ENCODE peak calls at places on chromosomes 6 and 20, in five cellular contexts. K, L, D, E and R are unnamed samples.

GRCh38 chr6:32843321-32843978 is 397 bp downstream of the PSMB8 start:
- DNase-seq in K (no peak), D (no peak), E (peak), L (no peak), R (no peak)

GRCh38 chr6:53417141-53417540 is 68.4 kb upstream of the ELOVL5 start:
- DNase-seq in D (no peak), E (no peak), L (no peak), K (no peak), R (no peak)

GRCh38 chr20:57809661-57810172 is 99.9 kb upstream of the PMEPA1 start:
- DNase-seq in E (no peak), K (no peak), D (no peak), L (no peak), R (no peak)

GRCh38 chr6:106372838-106373501 is 12.5 kb downstream of the CRYBG1 start:
- DNase-seq in K (no peak), L (no peak), E (no peak), D (no peak), R (no peak)

GRCh38 chr6:50853924-50854323 is 35.3 kb downstream of the TFAP2B start:
- DNase-seq in E (no peak), L (no peak), D (no peak), K (no peak), R (no peak)

GRCh38 chr6:125098253-125098652 is 55.3 kb upstream of the TPD52L1 start:
- DNase-seq in L (no peak), E (no peak), K (no peak), D (no peak), R (no peak)

GRCh38 chr6:11766589-11767450 is 11.8 kb downstream of the ADTRP start:
- DNase-seq in E (no peak), L (peak), K (no peak), D (peak), R (no peak)

GRCh38 chr20:50475879-50476292 is 34.3 kb upstream of the PTPN1 start:
- DNase-seq in E (no peak), L (peak), K (no peak), D (peak), R (peak)

GRCh38 chr20:63230800-63231268 is 4.9 kb upstream of the BIRC7 start:
- DNase-seq in K (no peak), D (peak), L (no peak), E (peak), R (peak)

GRCh38 chr6:22028403-22028802 is 268.4 kb downstream of the PRL start:
- DNase-seq in E (no peak), L (no peak), K (no peak), D (no peak), R (no peak)

GRCh38 chr6:26594730-26595632 is 1.8 kb upstream of the ABT1 start:
- DNase-seq in E (peak), D (peak), L (peak), K (no peak), R (peak)

GRCh38 chr6:45138765-45139164 is 189.4 kb upstream of the RUNX2 start:
- DNase-seq in L (no peak), E (no peak), D (no peak), K (no peak), R (no peak)

GRCh38 chr6:99802396-99803031 is 191.5 kb downstream of the MCHR2 start:
- DNase-seq in D (no peak), K (no peak), E (peak), L (no peak), R (peak)

GRCh38 chr6:11848252-11848651 is 69.6 kb upstream of the ADTRP start:
- DNase-seq in D (no peak), L (no peak), E (no peak), K (no peak), R (no peak)

GRCh38 chr6:54717849-54718455 is 128.6 kb upstream of the FAM83B start:
- DNase-seq in L (peak), E (peak), D (peak), K (peak), R (peak)

GRCh38 chr6:5936611-5937010 is 70.1 kb downstream of the NRN1 start:
- DNase-seq in L (no peak), K (no peak), E (no peak), D (no peak), R (no peak)

GRCh38 chr6:169854083-169854725 is 102.8 kb downstream of the ERMARD start:
- DNase-seq in K (no peak), E (no peak), L (no peak), D (no peak), R (no peak)

GRCh38 chr6:33886673-33887144 is 82.9 kb upstream of the MLN start:
- DNase-seq in E (no peak), L (no peak), K (no peak), D (no peak), R (no peak)
- TF ChIP-seq HDAC2 in E (no peak), L (no peak), K (no peak), D (no peak), R (no peak)

GRCh38 chr6:158697798-158698197 is 47.9 kb downstream of the SYTL3 start:
- DNase-seq in L (no peak), K (no peak), E (no peak), D (no peak), R (no peak)
- TF ChIP-seq HDAC2 in L (no peak), K (no peak), E (no peak), D (no peak), R (no peak)

GRCh38 chr6:146892613-146893401 is 294.0 kb downstream of the ADGB start:
- DNase-seq in K (no peak), D (no peak), L (no peak), E (no peak), R (peak)
- TF ChIP-seq HDAC2 in K (no peak), D (no peak), L (no peak), E (no peak), R (peak)

GRCh38 chr20:59121714-59122376 is 41.8 kb upstream of the ZNF831 start:
- DNase-seq in L (no peak), E (no peak), D (no peak), K (no peak), R (no peak)
- TF ChIP-seq HDAC2 in L (no peak), E (no peak), D (no peak), K (no peak), R (no peak)